ENCODE peak calls at places on chromosomes 3 and 15, in nine cellular contexts. One of them, this sample, is unnamed.

GRCh38 chr15:74431645-74432044 is 2.1 kb downstream of the SEMA7A start:
- DNase-seq in mucosa of descending colon: no peak
- DNase-seq in body of pancreas: no peak
- DNase-seq in AG09309: no peak
- DNase-seq in endothelial cell of umbilical vein: no peak
- DNase-seq in heart right ventricle: no peak
- DNase-seq in HFF-Myc: no peak
- DNase-seq in GM12865: no peak
- DNase-seq in heart left ventricle: no peak
- DNase-seq in this sample: no peak

GRCh38 chr15:93052090-93052892 is 36.7 kb downstream of the RGMA start:
- DNase-seq in heart right ventricle: no peak
- DNase-seq in heart left ventricle: no peak
- DNase-seq in mucosa of descending colon: no peak
- DNase-seq in GM12865: no peak
- DNase-seq in endothelial cell of umbilical vein: no peak
- DNase-seq in HFF-Myc: no peak
- DNase-seq in body of pancreas: no peak
- DNase-seq in AG09309: no peak
- DNase-seq in this sample: no peak

GRCh38 chr3:157868168-157868567 is 238.1 kb downstream of the SHOX2 start:
- DNase-seq in endothelial cell of umbilical vein: no peak
- DNase-seq in body of pancreas: no peak
- DNase-seq in mucosa of descending colon: no peak
- DNase-seq in GM12865: no peak
- DNase-seq in AG09309: peak
- DNase-seq in heart right ventricle: no peak
- DNase-seq in heart left ventricle: no peak
- DNase-seq in HFF-Myc: no peak
- DNase-seq in this sample: peak

GRCh38 chr15:30962079-30962478 is 29.3 kb downstream of the MTMR10 start:
- DNase-seq in mucosa of descending colon: no peak
- DNase-seq in heart right ventricle: no peak
- DNase-seq in body of pancreas: no peak
- DNase-seq in HFF-Myc: no peak
- DNase-seq in endothelial cell of umbilical vein: no peak
- DNase-seq in AG09309: no peak
- DNase-seq in GM12865: no peak
- DNase-seq in heart left ventricle: no peak
- DNase-seq in this sample: no peak

GRCh38 chr3:24129549-24129948 is 184.5 kb downstream of the NR1D2 start:
- DNase-seq in HFF-Myc: no peak
- DNase-seq in endothelial cell of umbilical vein: no peak
- DNase-seq in heart right ventricle: no peak
- DNase-seq in AG09309: no peak
- DNase-seq in mucosa of descending colon: no peak
- DNase-seq in heart left ventricle: no peak
- DNase-seq in GM12865: no peak
- DNase-seq in body of pancreas: no peak
- DNase-seq in this sample: no peak

GRCh38 chr3:46948830-46949671 is 27.5 kb downstream of the CCDC12 start:
- DNase-seq in body of pancreas: peak
- DNase-seq in heart left ventricle: peak
- DNase-seq in mucosa of descending colon: peak
- DNase-seq in AG09309: no peak
- DNase-seq in HFF-Myc: no peak
- DNase-seq in endothelial cell of umbilical vein: no peak
- DNase-seq in GM12865: peak
- DNase-seq in heart right ventricle: peak
- DNase-seq in this sample: no peak

GRCh38 chr3:26437678-26438077 is 184.9 kb upstream of the LRRC3B start:
- DNase-seq in GM12865: no peak
- DNase-seq in mucosa of descending colon: no peak
- DNase-seq in endothelial cell of umbilical vein: no peak
- DNase-seq in heart left ventricle: no peak
- DNase-seq in heart right ventricle: no peak
- DNase-seq in AG09309: no peak
- DNase-seq in body of pancreas: no peak
- DNase-seq in HFF-Myc: no peak
- DNase-seq in this sample: no peak

GRCh38 chr15:62344806-62345539 is 179.9 kb upstream of the C2CD4B start:
- DNase-seq in GM12865: peak
- DNase-seq in endothelial cell of umbilical vein: peak
- DNase-seq in AG09309: no peak
- DNase-seq in heart right ventricle: peak
- DNase-seq in body of pancreas: peak
- DNase-seq in HFF-Myc: peak
- DNase-seq in mucosa of descending colon: peak
- DNase-seq in heart left ventricle: peak
- DNase-seq in this sample: no peak

GRCh38 chr3:125694761-125695294 is 99.5 kb upstream of the OSBPL11 start:
- DNase-seq in heart right ventricle: no peak
- DNase-seq in heart left ventricle: no peak
- DNase-seq in body of pancreas: peak
- DNase-seq in GM12865: no peak
- DNase-seq in HFF-Myc: no peak
- DNase-seq in AG09309: no peak
- DNase-seq in endothelial cell of umbilical vein: no peak
- DNase-seq in mucosa of descending colon: no peak
- DNase-seq in this sample: no peak

GRCh38 chr3:147356909-147357733 is 49.2 kb downstream of the ZIC4 start:
- DNase-seq in body of pancreas: no peak
- DNase-seq in GM12865: no peak
- DNase-seq in heart left ventricle: no peak
- DNase-seq in heart right ventricle: no peak
- DNase-seq in AG09309: no peak
- DNase-seq in endothelial cell of umbilical vein: no peak
- DNase-seq in mucosa of descending colon: no peak
- DNase-seq in HFF-Myc: peak
- DNase-seq in this sample: no peak

GRCh38 chr3:18389108-18389733 is 35.9 kb downstream of the SATB1 start:
- DNase-seq in heart left ventricle: no peak
- DNase-seq in HFF-Myc: no peak
- DNase-seq in mucosa of descending colon: peak
- DNase-seq in GM12865: peak
- DNase-seq in AG09309: no peak
- DNase-seq in body of pancreas: peak
- DNase-seq in endothelial cell of umbilical vein: peak
- DNase-seq in heart right ventricle: no peak
- DNase-seq in this sample: no peak

GRCh38 chr15:57296473-57297162 is 79.7 kb upstream of the CGNL1 start:
- DNase-seq in endothelial cell of umbilical vein: no peak
- DNase-seq in HFF-Myc: no peak
- DNase-seq in AG09309: no peak
- DNase-seq in GM12865: no peak
- DNase-seq in heart right ventricle: no peak
- DNase-seq in heart left ventricle: no peak
- DNase-seq in mucosa of descending colon: peak
- DNase-seq in body of pancreas: no peak
- DNase-seq in this sample: no peak

GRCh38 chr3:179610066-179610465 is 5.5 kb downstream of the NDUFB5 start:
- DNase-seq in HFF-Myc: no peak
- DNase-seq in body of pancreas: no peak
- DNase-seq in heart left ventricle: no peak
- DNase-seq in GM12865: no peak
- DNase-seq in mucosa of descending colon: no peak
- DNase-seq in heart right ventricle: no peak
- DNase-seq in AG09309: no peak
- DNase-seq in endothelial cell of umbilical vein: no peak
- DNase-seq in this sample: no peak

GRCh38 chr3:30531017-30531570 is 75.3 kb upstream of the TGFBR2 start:
- DNase-seq in GM12865: no peak
- DNase-seq in heart left ventricle: no peak
- DNase-seq in AG09309: no peak
- DNase-seq in HFF-Myc: no peak
- DNase-seq in endothelial cell of umbilical vein: no peak
- DNase-seq in heart right ventricle: no peak
- DNase-seq in mucosa of descending colon: no peak
- DNase-seq in body of pancreas: no peak
- DNase-seq in this sample: no peak

GRCh38 chr15:79169531-79170123 is 79.0 kb upstream of the RASGRF1 start:
- DNase-seq in endothelial cell of umbilical vein: no peak
- DNase-seq in GM12865: no peak
- DNase-seq in mucosa of descending colon: no peak
- DNase-seq in AG09309: no peak
- DNase-seq in HFF-Myc: no peak
- DNase-seq in heart right ventricle: no peak
- DNase-seq in body of pancreas: no peak
- DNase-seq in heart left ventricle: no peak
- DNase-seq in this sample: no peak

GRCh38 chr3:121719423-121719822 is 30.1 kb downstream of the GOLGB1 start:
- DNase-seq in endothelial cell of umbilical vein: no peak
- DNase-seq in heart left ventricle: no peak
- DNase-seq in mucosa of descending colon: no peak
- DNase-seq in heart right ventricle: no peak
- DNase-seq in AG09309: no peak
- DNase-seq in HFF-Myc: no peak
- DNase-seq in GM12865: no peak
- DNase-seq in body of pancreas: no peak
- DNase-seq in this sample: no peak

GRCh38 chr15:90095521-90095959 is 6.7 kb downstream of the IDH2 start:
- DNase-seq in endothelial cell of umbilical vein: no peak
- DNase-seq in HFF-Myc: no peak
- DNase-seq in mucosa of descending colon: no peak
- DNase-seq in AG09309: no peak
- DNase-seq in GM12865: peak
- DNase-seq in heart left ventricle: no peak
- DNase-seq in body of pancreas: peak
- DNase-seq in heart right ventricle: no peak
- DNase-seq in this sample: no peak

GRCh38 chr3:154105218-154105975 is 15.8 kb upstream of the ARHGEF26 start:
- DNase-seq in AG09309: no peak
- DNase-seq in GM12865: no peak
- DNase-seq in body of pancreas: no peak
- DNase-seq in endothelial cell of umbilical vein: no peak
- DNase-seq in heart right ventricle: no peak
- DNase-seq in heart left ventricle: no peak
- DNase-seq in mucosa of descending colon: no peak
- DNase-seq in HFF-Myc: no peak
- DNase-seq in this sample: no peak

GRCh38 chr15:89330881-89331595 is 3.6 kb downstream of the POLG start:
- DNase-seq in GM12865: no peak
- DNase-seq in endothelial cell of umbilical vein: no peak
- DNase-seq in HFF-Myc: no peak
- DNase-seq in heart left ventricle: no peak
- DNase-seq in AG09309: no peak
- DNase-seq in heart right ventricle: no peak
- DNase-seq in mucosa of descending colon: no peak
- DNase-seq in body of pancreas: no peak
- DNase-seq in this sample: no peak

GRCh38 chr3:61356678-61357077 is 105.4 kb upstream of the FHIT start:
- DNase-seq in mucosa of descending colon: no peak
- DNase-seq in HFF-Myc: no peak
- DNase-seq in AG09309: no peak
- DNase-seq in GM12865: no peak
- DNase-seq in heart right ventricle: no peak
- DNase-seq in body of pancreas: no peak
- DNase-seq in endothelial cell of umbilical vein: no peak
- DNase-seq in heart left ventricle: no peak
- DNase-seq in this sample: no peak

GRCh38 chr3:10309736-10310135 is 11.2 kb downstream of the SEC13 start:
- DNase-seq in body of pancreas: no peak
- DNase-seq in GM12865: no peak
- DNase-seq in heart right ventricle: no peak
- DNase-seq in mucosa of descending colon: no peak
- DNase-seq in AG09309: no peak
- DNase-seq in endothelial cell of umbilical vein: peak
- DNase-seq in heart left ventricle: no peak
- DNase-seq in HFF-Myc: no peak
- DNase-seq in this sample: no peak

GRCh38 chr3:11568503-11569155 is 75.1 kb downstream of the VGLL4 start:
- DNase-seq in mucosa of descending colon: peak
- DNase-seq in AG09309: peak
- DNase-seq in endothelial cell of umbilical vein: peak
- DNase-seq in GM12865: no peak
- DNase-seq in heart right ventricle: peak
- DNase-seq in heart left ventricle: peak
- DNase-seq in body of pancreas: peak
- DNase-seq in HFF-Myc: no peak
- DNase-seq in this sample: no peak

GRCh38 chr15:60389261-60390077 is 8.3 kb downstream of the ANXA2 start:
- DNase-seq in body of pancreas: no peak
- DNase-seq in GM12865: peak
- DNase-seq in HFF-Myc: no peak
- DNase-seq in endothelial cell of umbilical vein: no peak
- DNase-seq in heart right ventricle: no peak
- DNase-seq in mucosa of descending colon: no peak
- DNase-seq in AG09309: no peak
- DNase-seq in heart left ventricle: no peak
- DNase-seq in this sample: no peak
- H3K4me3 ChIP-seq in body of pancreas: no peak
- H3K4me3 ChIP-seq in GM12865: peak
- H3K4me3 ChIP-seq in HFF-Myc: peak
- H3K4me3 ChIP-seq in endothelial cell of umbilical vein: no peak
- H3K4me3 ChIP-seq in heart right ventricle: no peak
- H3K4me3 ChIP-seq in mucosa of descending colon: no peak
- H3K4me3 ChIP-seq in AG09309: peak
- H3K4me3 ChIP-seq in heart left ventricle: no peak
- H3K4me3 ChIP-seq in this sample: peak

GRCh38 chr15:84598993-84599392 is 1.8 kb upstream of the ZSCAN2 start:
- DNase-seq in AG09309: no peak
- DNase-seq in heart left ventricle: no peak
- DNase-seq in HFF-Myc: peak
- DNase-seq in endothelial cell of umbilical vein: peak
- DNase-seq in body of pancreas: peak
- DNase-seq in GM12865: peak
- DNase-seq in mucosa of descending colon: peak
- DNase-seq in heart right ventricle: no peak
- DNase-seq in this sample: no peak
- TF ChIP-seq CTCF in AG09309: peak
- TF ChIP-seq CTCF in heart left ventricle: peak
- TF ChIP-seq CTCF in HFF-Myc: peak
- TF ChIP-seq CTCF in endothelial cell of umbilical vein: peak
- TF ChIP-seq CTCF in body of pancreas: peak
- TF ChIP-seq CTCF in GM12865: peak
- TF ChIP-seq CTCF in mucosa of descending colon: peak
- TF ChIP-seq CTCF in heart right ventricle: peak
- TF ChIP-seq CTCF in this sample: peak

GRCh38 chr15:63395730-63396545 is 14.3 kb upstream of the CA12 start:
- DNase-seq in heart right ventricle: no peak
- DNase-seq in body of pancreas: no peak
- DNase-seq in endothelial cell of umbilical vein: no peak
- DNase-seq in heart left ventricle: no peak
- DNase-seq in GM12865: no peak
- DNase-seq in AG09309: no peak
- DNase-seq in HFF-Myc: no peak
- DNase-seq in mucosa of descending colon: no peak
- DNase-seq in this sample: no peak
- H3K4me3 ChIP-seq in heart right ventricle: no peak
- H3K4me3 ChIP-seq in body of pancreas: no peak
- H3K4me3 ChIP-seq in endothelial cell of umbilical vein: no peak
- H3K4me3 ChIP-seq in heart left ventricle: no peak
- H3K4me3 ChIP-seq in GM12865: no peak
- H3K4me3 ChIP-seq in AG09309: no peak
- H3K4me3 ChIP-seq in HFF-Myc: no peak
- H3K4me3 ChIP-seq in mucosa of descending colon: no peak
- H3K4me3 ChIP-seq in this sample: no peak

DNA sequence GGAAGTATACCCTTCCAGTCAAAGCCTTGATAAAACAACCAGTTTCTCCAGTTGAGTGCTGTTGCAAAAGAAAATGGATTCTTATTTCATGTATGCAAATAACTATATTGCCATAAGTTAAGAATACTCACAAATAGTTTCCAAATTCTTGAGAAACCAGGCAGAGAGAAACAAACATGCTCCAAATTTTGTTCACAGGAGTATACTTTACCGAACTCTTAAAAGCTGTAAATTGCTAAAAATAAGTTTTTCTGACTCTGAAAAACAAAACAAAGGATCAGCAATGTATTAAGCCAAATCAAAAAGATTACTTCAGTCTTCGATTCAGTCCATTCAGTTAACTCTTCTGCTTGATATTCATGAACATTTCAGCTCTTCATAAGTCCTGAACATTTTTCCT is 646.5 kb downstream of the MCTP2 start:
- DNase-seq in body of pancreas: no peak
- DNase-seq in GM12865: no peak
- DNase-seq in endothelial cell of umbilical vein: no peak
- DNase-seq in heart left ventricle: no peak
- DNase-seq in AG09309: no peak
- DNase-seq in HFF-Myc: no peak
- DNase-seq in heart right ventricle: no peak
- DNase-seq in mucosa of descending colon: no peak
- DNase-seq in this sample: no peak
- TF ChIP-seq CTCF in body of pancreas: no peak
- TF ChIP-seq CTCF in GM12865: no peak
- TF ChIP-seq CTCF in endothelial cell of umbilical vein: no peak
- TF ChIP-seq CTCF in heart left ventricle: no peak
- TF ChIP-seq CTCF in AG09309: no peak
- TF ChIP-seq CTCF in HFF-Myc: no peak
- TF ChIP-seq CTCF in heart right ventricle: no peak
- TF ChIP-seq CTCF in mucosa of descending colon: no peak
- TF ChIP-seq CTCF in this sample: no peak

This sample was measured in AG04449.